ENCODE peak calls at places on chromosomes 13 and 19, in nine cellular contexts. One of them, this sample, is unnamed.

GRCh38 chr13:93496985-93497673 is 270.5 kb downstream of the GPC6 start:
- DNase-seq in fibroblast of mammary gland: no peak
- DNase-seq in stimulated activated CD8-positive, alpha-beta memory T cell treated with anti-CD3 and anti-CD28 coated beads, Interleukin-15, amount 100 ng/mL, for 24 hours: no peak
- DNase-seq in epithelial cell of prostate: no peak
- DNase-seq in mesenteric fat pad: no peak
- DNase-seq in choroid plexus epithelial cell: peak; percentile 27
- DNase-seq in breast epithelium: no peak
- DNase-seq in activated T-helper 1 cell treated with anti-CD3 and anti-CD28 coated beads, Interleukin-2, amount 50 U/mL, for 16 hours: no peak
- DNase-seq in stimulated activated CD4-positive, alpha-beta T cell treated with anti-CD3 and anti-CD28 coated beads, Interleukin-12 subunit alpha, Interleukin-12 subunit beta, amount 100 ng/mL, for 48 hours: no peak
- DNase-seq in this sample: peak; percentile 31

GRCh38 chr13:60431108-60431700 is 34.2 kb downstream of the TDRD3 start:
- DNase-seq in fibroblast of mammary gland: peak; percentile 76
- DNase-seq in stimulated activated CD8-positive, alpha-beta memory T cell treated with anti-CD3 and anti-CD28 coated beads, Interleukin-15, amount 100 ng/mL, for 24 hours: no peak
- DNase-seq in epithelial cell of prostate: no peak
- DNase-seq in mesenteric fat pad: no peak
- DNase-seq in choroid plexus epithelial cell: peak; percentile 85
- DNase-seq in breast epithelium: no peak
- DNase-seq in activated T-helper 1 cell treated with anti-CD3 and anti-CD28 coated beads, Interleukin-2, amount 50 U/mL, for 16 hours: no peak
- DNase-seq in stimulated activated CD4-positive, alpha-beta T cell treated with anti-CD3 and anti-CD28 coated beads, Interleukin-12 subunit alpha, Interleukin-12 subunit beta, amount 100 ng/mL, for 48 hours: no peak
- DNase-seq in this sample: peak; percentile 54

GRCh38 chr19:11363881-11364280 is 8.6 kb downstream of the PLPPR2 start:
- DNase-seq in fibroblast of mammary gland: no peak
- DNase-seq in stimulated activated CD8-positive, alpha-beta memory T cell treated with anti-CD3 and anti-CD28 coated beads, Interleukin-15, amount 100 ng/mL, for 24 hours: no peak
- DNase-seq in epithelial cell of prostate: no peak
- DNase-seq in mesenteric fat pad: no peak
- DNase-seq in choroid plexus epithelial cell: no peak
- DNase-seq in breast epithelium: no peak
- DNase-seq in activated T-helper 1 cell treated with anti-CD3 and anti-CD28 coated beads, Interleukin-2, amount 50 U/mL, for 16 hours: no peak
- DNase-seq in stimulated activated CD4-positive, alpha-beta T cell treated with anti-CD3 and anti-CD28 coated beads, Interleukin-12 subunit alpha, Interleukin-12 subunit beta, amount 100 ng/mL, for 48 hours: no peak
- DNase-seq in this sample: no peak

GRCh38 chr13:102402292-102402691 is 444 bp upstream of the FGF14 start:
- DNase-seq in fibroblast of mammary gland: peak; percentile 79
- DNase-seq in stimulated activated CD8-positive, alpha-beta memory T cell treated with anti-CD3 and anti-CD28 coated beads, Interleukin-15, amount 100 ng/mL, for 24 hours: no peak
- DNase-seq in epithelial cell of prostate: no peak
- DNase-seq in mesenteric fat pad: no peak
- DNase-seq in choroid plexus epithelial cell: peak; percentile 41
- DNase-seq in breast epithelium: no peak
- DNase-seq in activated T-helper 1 cell treated with anti-CD3 and anti-CD28 coated beads, Interleukin-2, amount 50 U/mL, for 16 hours: no peak
- DNase-seq in stimulated activated CD4-positive, alpha-beta T cell treated with anti-CD3 and anti-CD28 coated beads, Interleukin-12 subunit alpha, Interleukin-12 subunit beta, amount 100 ng/mL, for 48 hours: no peak
- DNase-seq in this sample: peak; percentile 44

GRCh38 chr19:19445911-19446361 is 40.5 kb downstream of the GATAD2A start:
- DNase-seq in fibroblast of mammary gland: peak; percentile 49
- DNase-seq in stimulated activated CD8-positive, alpha-beta memory T cell treated with anti-CD3 and anti-CD28 coated beads, Interleukin-15, amount 100 ng/mL, for 24 hours: no peak
- DNase-seq in epithelial cell of prostate: no peak
- DNase-seq in mesenteric fat pad: no peak
- DNase-seq in choroid plexus epithelial cell: no peak
- DNase-seq in breast epithelium: no peak
- DNase-seq in activated T-helper 1 cell treated with anti-CD3 and anti-CD28 coated beads, Interleukin-2, amount 50 U/mL, for 16 hours: no peak
- DNase-seq in stimulated activated CD4-positive, alpha-beta T cell treated with anti-CD3 and anti-CD28 coated beads, Interleukin-12 subunit alpha, Interleukin-12 subunit beta, amount 100 ng/mL, for 48 hours: no peak
- DNase-seq in this sample: no peak

GRCh38 chr13:31051999-31052398 is 109.7 kb downstream of the HSPH1 start:
- DNase-seq in fibroblast of mammary gland: no peak
- DNase-seq in stimulated activated CD8-positive, alpha-beta memory T cell treated with anti-CD3 and anti-CD28 coated beads, Interleukin-15, amount 100 ng/mL, for 24 hours: no peak
- DNase-seq in epithelial cell of prostate: no peak
- DNase-seq in mesenteric fat pad: peak; percentile 26
- DNase-seq in choroid plexus epithelial cell: no peak
- DNase-seq in breast epithelium: no peak
- DNase-seq in activated T-helper 1 cell treated with anti-CD3 and anti-CD28 coated beads, Interleukin-2, amount 50 U/mL, for 16 hours: no peak
- DNase-seq in stimulated activated CD4-positive, alpha-beta T cell treated with anti-CD3 and anti-CD28 coated beads, Interleukin-12 subunit alpha, Interleukin-12 subunit beta, amount 100 ng/mL, for 48 hours: no peak
- DNase-seq in this sample: peak; percentile 30

GRCh38 chr13:105410602-105411001 is 1124.9 kb downstream of the EFNB2 start:
- DNase-seq in fibroblast of mammary gland: peak; percentile 41
- DNase-seq in stimulated activated CD8-positive, alpha-beta memory T cell treated with anti-CD3 and anti-CD28 coated beads, Interleukin-15, amount 100 ng/mL, for 24 hours: peak; percentile 6
- DNase-seq in epithelial cell of prostate: no peak
- DNase-seq in mesenteric fat pad: no peak
- DNase-seq in choroid plexus epithelial cell: peak; percentile 67
- DNase-seq in breast epithelium: peak; percentile 22
- DNase-seq in activated T-helper 1 cell treated with anti-CD3 and anti-CD28 coated beads, Interleukin-2, amount 50 U/mL, for 16 hours: no peak
- DNase-seq in stimulated activated CD4-positive, alpha-beta T cell treated with anti-CD3 and anti-CD28 coated beads, Interleukin-12 subunit alpha, Interleukin-12 subunit beta, amount 100 ng/mL, for 48 hours: peak; percentile 1
- DNase-seq in this sample: peak; percentile 6

GRCh38 chr13:100630564-100630963 is 42.0 kb upstream of the GGACT start:
- DNase-seq in fibroblast of mammary gland: no peak
- DNase-seq in stimulated activated CD8-positive, alpha-beta memory T cell treated with anti-CD3 and anti-CD28 coated beads, Interleukin-15, amount 100 ng/mL, for 24 hours: no peak
- DNase-seq in epithelial cell of prostate: no peak
- DNase-seq in mesenteric fat pad: no peak
- DNase-seq in choroid plexus epithelial cell: peak; percentile 22
- DNase-seq in breast epithelium: no peak
- DNase-seq in activated T-helper 1 cell treated with anti-CD3 and anti-CD28 coated beads, Interleukin-2, amount 50 U/mL, for 16 hours: no peak
- DNase-seq in stimulated activated CD4-positive, alpha-beta T cell treated with anti-CD3 and anti-CD28 coated beads, Interleukin-12 subunit alpha, Interleukin-12 subunit beta, amount 100 ng/mL, for 48 hours: no peak
- DNase-seq in this sample: no peak

GRCh38 chr13:109844396-109844795 is 58.0 kb upstream of the IRS2 start:
- DNase-seq in fibroblast of mammary gland: peak; percentile 63
- DNase-seq in stimulated activated CD8-positive, alpha-beta memory T cell treated with anti-CD3 and anti-CD28 coated beads, Interleukin-15, amount 100 ng/mL, for 24 hours: no peak
- DNase-seq in epithelial cell of prostate: no peak
- DNase-seq in mesenteric fat pad: no peak
- DNase-seq in choroid plexus epithelial cell: peak; percentile 56
- DNase-seq in breast epithelium: no peak
- DNase-seq in activated T-helper 1 cell treated with anti-CD3 and anti-CD28 coated beads, Interleukin-2, amount 50 U/mL, for 16 hours: no peak
- DNase-seq in stimulated activated CD4-positive, alpha-beta T cell treated with anti-CD3 and anti-CD28 coated beads, Interleukin-12 subunit alpha, Interleukin-12 subunit beta, amount 100 ng/mL, for 48 hours: no peak
- DNase-seq in this sample: no peak

GRCh38 chr19:57803594-57804325 is 11.0 kb downstream of the ZNF552 start:
- DNase-seq in fibroblast of mammary gland: peak; percentile 62
- DNase-seq in stimulated activated CD8-positive, alpha-beta memory T cell treated with anti-CD3 and anti-CD28 coated beads, Interleukin-15, amount 100 ng/mL, for 24 hours: no peak
- DNase-seq in epithelial cell of prostate: no peak
- DNase-seq in mesenteric fat pad: no peak
- DNase-seq in choroid plexus epithelial cell: peak; percentile 80
- DNase-seq in breast epithelium: no peak
- DNase-seq in activated T-helper 1 cell treated with anti-CD3 and anti-CD28 coated beads, Interleukin-2, amount 50 U/mL, for 16 hours: no peak
- DNase-seq in stimulated activated CD4-positive, alpha-beta T cell treated with anti-CD3 and anti-CD28 coated beads, Interleukin-12 subunit alpha, Interleukin-12 subunit beta, amount 100 ng/mL, for 48 hours: no peak
- DNase-seq in this sample: peak; percentile 53

GRCh38 chr13:99375806-99376080 is 68.5 kb upstream of the GPR183 start:
- DNase-seq in fibroblast of mammary gland: no peak
- DNase-seq in stimulated activated CD8-positive, alpha-beta memory T cell treated with anti-CD3 and anti-CD28 coated beads, Interleukin-15, amount 100 ng/mL, for 24 hours: no peak
- DNase-seq in epithelial cell of prostate: no peak
- DNase-seq in mesenteric fat pad: no peak
- DNase-seq in choroid plexus epithelial cell: no peak
- DNase-seq in breast epithelium: no peak
- DNase-seq in activated T-helper 1 cell treated with anti-CD3 and anti-CD28 coated beads, Interleukin-2, amount 50 U/mL, for 16 hours: no peak
- DNase-seq in stimulated activated CD4-positive, alpha-beta T cell treated with anti-CD3 and anti-CD28 coated beads, Interleukin-12 subunit alpha, Interleukin-12 subunit beta, amount 100 ng/mL, for 48 hours: no peak
- DNase-seq in this sample: no peak

GRCh38 chr13:64293923-64294322 is 2878.3 kb upstream of the PCDH20 start:
- DNase-seq in fibroblast of mammary gland: no peak
- DNase-seq in stimulated activated CD8-positive, alpha-beta memory T cell treated with anti-CD3 and anti-CD28 coated beads, Interleukin-15, amount 100 ng/mL, for 24 hours: no peak
- DNase-seq in epithelial cell of prostate: no peak
- DNase-seq in mesenteric fat pad: no peak
- DNase-seq in choroid plexus epithelial cell: peak; percentile 47
- DNase-seq in breast epithelium: no peak
- DNase-seq in activated T-helper 1 cell treated with anti-CD3 and anti-CD28 coated beads, Interleukin-2, amount 50 U/mL, for 16 hours: no peak
- DNase-seq in stimulated activated CD4-positive, alpha-beta T cell treated with anti-CD3 and anti-CD28 coated beads, Interleukin-12 subunit alpha, Interleukin-12 subunit beta, amount 100 ng/mL, for 48 hours: no peak
- DNase-seq in this sample: peak; percentile 8

This sample was measured in DMS53.